ENCODE peak calls at places on chromosomes 1 and 21, in six cellular contexts. One of them, this sample, is unnamed. For H3K9me3, the result is how much of the 10 kb centered on the place peaks cover.

GRCh38 chr1:25861316-25862286 is 2.3 kb upstream of the AUNIP start:
- DNase-seq in aorta: no peak
- DNase-seq in adrenal gland: no peak
- DNase-seq in hepatocyte: no peak
- DNase-seq in heart right ventricle: no peak
- DNase-seq in neuronal stem cell: no peak
- DNase-seq in this sample: no peak

GRCh38 chr1:219555031-219555667 is 57.8 kb downstream of the ZC3H11B start:
- DNase-seq in aorta: no peak
- DNase-seq in adrenal gland: no peak
- DNase-seq in hepatocyte: peak
- DNase-seq in heart right ventricle: no peak
- DNase-seq in neuronal stem cell: peak
- DNase-seq in this sample: no peak

GRCh38 chr1:100448371-100448770 is 89.6 kb upstream of the GPR88 start:
- DNase-seq in aorta: no peak
- DNase-seq in adrenal gland: no peak
- DNase-seq in hepatocyte: no peak
- DNase-seq in heart right ventricle: no peak
- DNase-seq in neuronal stem cell: no peak
- DNase-seq in this sample: no peak

GRCh38 chr1:206864939-206865671 is at the start of gene IL20:
- DNase-seq in aorta: peak
- DNase-seq in adrenal gland: peak
- DNase-seq in hepatocyte: peak
- DNase-seq in heart right ventricle: peak
- DNase-seq in neuronal stem cell: peak
- DNase-seq in this sample: peak

GRCh38 chr1:235156265-235156664 is 4.8 kb downstream of the RBM34 start:
- DNase-seq in aorta: no peak
- DNase-seq in adrenal gland: no peak
- DNase-seq in hepatocyte: no peak
- DNase-seq in heart right ventricle: no peak
- DNase-seq in neuronal stem cell: no peak
- DNase-seq in this sample: no peak

GRCh38 chr1:77900687-77901293 is 12.4 kb downstream of the NEXN start:
- DNase-seq in aorta: no peak
- DNase-seq in adrenal gland: no peak
- DNase-seq in hepatocyte: peak
- DNase-seq in heart right ventricle: no peak
- DNase-seq in neuronal stem cell: peak
- DNase-seq in this sample: no peak

GRCh38 chr1:15678578-15678977 is 5.5 kb upstream of the PLEKHM2 start:
- DNase-seq in aorta: no peak
- DNase-seq in adrenal gland: no peak
- DNase-seq in hepatocyte: peak
- DNase-seq in heart right ventricle: no peak
- DNase-seq in neuronal stem cell: no peak
- DNase-seq in this sample: no peak

GRCh38 chr1:47814592-47815436 is 182.4 kb downstream of the TRABD2B start:
- DNase-seq in aorta: peak
- DNase-seq in adrenal gland: no peak
- DNase-seq in hepatocyte: no peak
- DNase-seq in heart right ventricle: no peak
- DNase-seq in neuronal stem cell: no peak
- DNase-seq in this sample: no peak

GRCh38 chr1:115727706-115728249 is 40.7 kb downstream of the CASQ2 start:
- DNase-seq in aorta: no peak
- DNase-seq in adrenal gland: peak
- DNase-seq in hepatocyte: peak
- DNase-seq in heart right ventricle: peak
- DNase-seq in neuronal stem cell: no peak
- DNase-seq in this sample: peak

GRCh38 chr21:42565206-42565810 is 51.7 kb downstream of the SLC37A1 start:
- DNase-seq in aorta: peak
- DNase-seq in adrenal gland: peak
- DNase-seq in hepatocyte: no peak
- DNase-seq in heart right ventricle: no peak
- DNase-seq in neuronal stem cell: no peak
- DNase-seq in this sample: peak

GRCh38 chr1:2457444-2457843 is 18.6 kb upstream of the PLCH2 start:
- DNase-seq in aorta: no peak
- DNase-seq in adrenal gland: no peak
- DNase-seq in hepatocyte: no peak
- DNase-seq in heart right ventricle: no peak
- DNase-seq in neuronal stem cell: no peak
- DNase-seq in this sample: no peak

GRCh38 chr1:192766009-192766625 is 42.7 kb upstream of the RGS2 start:
- DNase-seq in aorta: no peak
- DNase-seq in adrenal gland: no peak
- DNase-seq in hepatocyte: peak
- DNase-seq in heart right ventricle: no peak
- DNase-seq in neuronal stem cell: no peak
- DNase-seq in this sample: no peak

GRCh38 chr1:240435996-240436566 is 175.9 kb downstream of the GREM2 start:
- DNase-seq in aorta: no peak
- DNase-seq in adrenal gland: no peak
- DNase-seq in hepatocyte: no peak
- DNase-seq in heart right ventricle: no peak
- DNase-seq in neuronal stem cell: no peak
- DNase-seq in this sample: no peak

GRCh38 chr1:95126846-95127245 is 9.7 kb downstream of the TLCD4 start:
- DNase-seq in aorta: no peak
- DNase-seq in adrenal gland: no peak
- DNase-seq in hepatocyte: no peak
- DNase-seq in heart right ventricle: no peak
- DNase-seq in neuronal stem cell: no peak
- DNase-seq in this sample: no peak

GRCh38 chr1:207025144-207025880 is 7.2 kb downstream of the C1orf116 start:
- DNase-seq in aorta: no peak
- DNase-seq in adrenal gland: peak
- DNase-seq in hepatocyte: peak
- DNase-seq in heart right ventricle: no peak
- DNase-seq in neuronal stem cell: no peak
- DNase-seq in this sample: no peak

GRCh38 chr1:23613191-23614126 is 54.2 kb upstream of the ID3 start:
- DNase-seq in aorta: no peak
- DNase-seq in adrenal gland: no peak
- DNase-seq in hepatocyte: no peak
- DNase-seq in heart right ventricle: no peak
- DNase-seq in neuronal stem cell: no peak
- DNase-seq in this sample: no peak

GRCh38 chr21:23960769-23961168 is 1646.5 kb downstream of the MRPL39 start:
- DNase-seq in aorta: no peak
- DNase-seq in adrenal gland: no peak
- DNase-seq in hepatocyte: no peak
- DNase-seq in heart right ventricle: no peak
- DNase-seq in neuronal stem cell: no peak
- DNase-seq in this sample: no peak

GRCh38 chr1:246142320-246142893 is 364.7 kb downstream of the SMYD3 start:
- DNase-seq in aorta: no peak
- DNase-seq in adrenal gland: no peak
- DNase-seq in hepatocyte: peak
- DNase-seq in heart right ventricle: no peak
- DNase-seq in neuronal stem cell: no peak
- DNase-seq in this sample: no peak

GRCh38 chr1:158793604-158794003 is 12.6 kb upstream of the OR6N2 start:
- DNase-seq in aorta: no peak
- DNase-seq in adrenal gland: no peak
- DNase-seq in hepatocyte: no peak
- DNase-seq in heart right ventricle: no peak
- DNase-seq in neuronal stem cell: no peak
- DNase-seq in this sample: no peak

GRCh38 chr1:6124746-6125365 is 55.3 kb downstream of the CHD5 start:
- DNase-seq in aorta: peak
- DNase-seq in adrenal gland: no peak
- DNase-seq in hepatocyte: no peak
- DNase-seq in heart right ventricle: peak
- DNase-seq in neuronal stem cell: no peak
- DNase-seq in this sample: peak

GRCh38 chr1:170149241-170149640 is 3.5 kb downstream of the NTMT2 start:
- DNase-seq in aorta: no peak
- DNase-seq in adrenal gland: no peak
- DNase-seq in hepatocyte: no peak
- DNase-seq in heart right ventricle: no peak
- DNase-seq in neuronal stem cell: no peak
- DNase-seq in this sample: no peak

GRCh38 chr1:65832296-65832695 is 39.6 kb downstream of the PDE4B start:
- DNase-seq in aorta: no peak
- DNase-seq in adrenal gland: no peak
- DNase-seq in hepatocyte: no peak
- DNase-seq in heart right ventricle: no peak
- DNase-seq in neuronal stem cell: no peak
- DNase-seq in this sample: no peak

GRCh38 chr1:117213046-117213445 is 2.3 kb upstream of the VTCN1 start:
- DNase-seq in aorta: no peak
- DNase-seq in adrenal gland: no peak
- DNase-seq in hepatocyte: no peak
- DNase-seq in heart right ventricle: no peak
- DNase-seq in neuronal stem cell: no peak
- DNase-seq in this sample: no peak

GRCh38 chr1:204424621-204425020 is 13.0 kb upstream of the PPP1R15B start:
- DNase-seq in aorta: peak
- DNase-seq in adrenal gland: no peak
- DNase-seq in hepatocyte: no peak
- DNase-seq in heart right ventricle: no peak
- DNase-seq in neuronal stem cell: no peak
- DNase-seq in this sample: no peak

GRCh38 chr1:231933711-231934626 is 307.4 kb downstream of the DISC1 start:
- DNase-seq in aorta: no peak
- DNase-seq in adrenal gland: no peak
- DNase-seq in hepatocyte: peak
- DNase-seq in heart right ventricle: no peak
- DNase-seq in neuronal stem cell: no peak
- DNase-seq in this sample: no peak

GRCh38 chr1:54866801-54867716 is 19.9 kb downstream of the DHCR24 start:
- DNase-seq in aorta: no peak
- DNase-seq in adrenal gland: no peak
- DNase-seq in hepatocyte: peak
- DNase-seq in heart right ventricle: no peak
- DNase-seq in neuronal stem cell: no peak
- DNase-seq in this sample: no peak

GRCh38 chr1:54610048-54610447 is 13.3 kb downstream of the FAM151A start:
- DNase-seq in aorta: no peak
- DNase-seq in adrenal gland: peak
- DNase-seq in hepatocyte: peak
- DNase-seq in heart right ventricle: no peak
- DNase-seq in neuronal stem cell: no peak
- DNase-seq in this sample: no peak

GRCh38 chr21:34156957-34157356 is 83.6 kb downstream of the MRPS6 start:
- DNase-seq in aorta: no peak
- DNase-seq in adrenal gland: no peak
- DNase-seq in hepatocyte: peak
- DNase-seq in heart right ventricle: no peak
- DNase-seq in neuronal stem cell: no peak
- DNase-seq in this sample: no peak

GRCh38 chr21:34154878-34155277 is 81.5 kb downstream of the MRPS6 start:
- DNase-seq in aorta: no peak
- DNase-seq in adrenal gland: no peak
- DNase-seq in hepatocyte: no peak
- DNase-seq in heart right ventricle: no peak
- DNase-seq in neuronal stem cell: no peak
- DNase-seq in this sample: no peak

GRCh38 chr21:34158866-34159616 is 85.7 kb downstream of the MRPS6 start:
- DNase-seq in aorta: no peak
- DNase-seq in adrenal gland: no peak
- DNase-seq in hepatocyte: no peak
- DNase-seq in heart right ventricle: no peak
- DNase-seq in neuronal stem cell: no peak
- DNase-seq in this sample: no peak

GRCh38 chr21:34159617-34159883 is 86.2 kb downstream of the MRPS6 start:
- DNase-seq in aorta: no peak
- DNase-seq in adrenal gland: no peak
- DNase-seq in hepatocyte: no peak
- DNase-seq in heart right ventricle: no peak
- DNase-seq in neuronal stem cell: no peak
- DNase-seq in this sample: no peak

DNA sequence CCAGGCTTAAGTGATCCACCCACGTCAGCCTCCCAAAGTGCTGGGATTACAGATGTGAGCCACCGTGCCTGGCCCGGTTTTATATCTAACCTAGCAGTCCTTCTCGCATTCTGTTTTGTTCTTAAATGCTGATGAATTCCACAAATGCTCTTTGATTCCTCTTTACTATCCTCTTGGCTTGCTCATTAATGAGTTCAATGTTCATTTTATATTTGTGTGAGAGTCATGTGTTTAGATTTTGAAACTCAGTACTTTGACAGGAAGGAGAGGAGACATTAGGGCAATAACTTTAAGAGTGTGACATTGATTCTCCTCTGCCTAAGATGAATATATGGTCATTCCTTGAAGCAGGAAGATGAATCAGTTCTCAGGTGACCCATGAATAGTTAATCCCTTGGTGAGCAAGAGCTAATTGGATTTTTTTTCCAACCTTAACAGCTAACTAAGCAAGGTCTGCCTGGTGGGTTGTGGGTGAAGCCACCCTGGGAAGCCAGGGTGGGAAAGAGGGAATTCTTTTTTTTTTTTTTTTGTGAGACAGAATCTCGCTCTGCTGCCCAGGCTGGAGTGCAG is 84.2 kb downstream of the MRPS6 start:
- DNase-seq in aorta: no peak
- DNase-seq in adrenal gland: no peak
- DNase-seq in hepatocyte: peak
- DNase-seq in heart right ventricle: no peak
- DNase-seq in neuronal stem cell: no peak
- DNase-seq in this sample: no peak
- H3K9me3 ChIP-seq in aorta: under half
- H3K9me3 ChIP-seq in adrenal gland: under half
- H3K9me3 ChIP-seq in hepatocyte: under half
- H3K9me3 ChIP-seq in heart right ventricle: under half
- H3K9me3 ChIP-seq in neuronal stem cell: under half
- H3K9me3 ChIP-seq in this sample: under half

GRCh38 chr1:160374291-160374690 is 7.4 kb downstream of the NHLH1 start:
- DNase-seq in aorta: no peak
- DNase-seq in adrenal gland: no peak
- DNase-seq in hepatocyte: no peak
- DNase-seq in heart right ventricle: no peak
- DNase-seq in neuronal stem cell: no peak
- DNase-seq in this sample: no peak
- H3K4me3 ChIP-seq in aorta: no peak
- H3K4me3 ChIP-seq in adrenal gland: no peak
- H3K4me3 ChIP-seq in hepatocyte: no peak
- H3K4me3 ChIP-seq in heart right ventricle: no peak
- H3K4me3 ChIP-seq in neuronal stem cell: no peak
- H3K4me3 ChIP-seq in this sample: no peak

GRCh38 chr1:29563571-29563970 is 327.2 kb downstream of the PTPRU start:
- DNase-seq in aorta: no peak
- DNase-seq in adrenal gland: no peak
- DNase-seq in hepatocyte: no peak
- DNase-seq in heart right ventricle: no peak
- DNase-seq in neuronal stem cell: no peak
- DNase-seq in this sample: no peak
- H3K9me3 ChIP-seq in aorta: under half
- H3K9me3 ChIP-seq in adrenal gland: under half
- H3K9me3 ChIP-seq in hepatocyte: under half
- H3K9me3 ChIP-seq in heart right ventricle: under half
- H3K9me3 ChIP-seq in neuronal stem cell: under half
- H3K9me3 ChIP-seq in this sample: half or more

DNA sequence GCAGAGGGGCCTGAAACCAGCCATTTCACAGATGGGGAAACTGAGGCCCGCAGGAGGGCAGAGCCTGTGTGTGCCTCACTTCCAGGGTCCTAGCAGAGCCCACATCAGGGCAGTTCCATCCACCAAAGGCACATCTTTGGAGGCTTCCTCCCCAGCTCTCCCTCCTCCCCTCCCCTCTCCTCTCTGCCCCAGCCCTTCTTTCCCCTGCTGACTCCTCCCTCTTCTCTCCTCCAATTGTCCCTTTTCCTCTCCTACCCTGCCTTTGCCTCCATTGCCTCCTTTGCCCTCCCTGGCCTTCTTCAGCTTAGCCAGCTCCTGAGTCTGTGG is 56.6 kb downstream of the TMEM53 start:
- DNase-seq in aorta: no peak
- DNase-seq in adrenal gland: no peak
- DNase-seq in hepatocyte: no peak
- DNase-seq in heart right ventricle: no peak
- DNase-seq in neuronal stem cell: no peak
- DNase-seq in this sample: no peak
- H3K4me3 ChIP-seq in aorta: no peak
- H3K4me3 ChIP-seq in adrenal gland: peak
- H3K4me3 ChIP-seq in hepatocyte: no peak
- H3K4me3 ChIP-seq in heart right ventricle: no peak
- H3K4me3 ChIP-seq in neuronal stem cell: peak
- H3K4me3 ChIP-seq in this sample: no peak